ENCODE peak calls at places on chromosomes 4 and X, in five cellular contexts. Z, L, N, G and A are unnamed samples.

GRCh38 chrX:50769389-50770063 is 44.5 kb downstream of the SHROOM4 start:
- DNase-seq in G (peak), N (no peak), L (no peak), Z (no peak), A (no peak)

GRCh38 chr4:38867478-38868054 is at the start of gene FAM114A1:
- DNase-seq in Z (peak), L (no peak), G (peak), N (peak), A (peak)

GRCh38 chr4:31234494-31234893 is 514.3 kb downstream of the PCDH7 start:
- DNase-seq in L (no peak), N (no peak), Z (no peak), G (no peak), A (no peak)

GRCh38 chr4:28269426-28269825 is 1408.8 kb downstream of the STIM2 start:
- DNase-seq in N (no peak), G (no peak), L (no peak), Z (no peak), A (no peak)

GRCh38 chr4:128861856-128862518 is 52.5 kb downstream of the JADE1 start:
- DNase-seq in N (no peak), G (no peak), L (no peak), Z (no peak), A (no peak)

GRCh38 chrX:19805054-19805690 is 82.2 kb downstream of the SH3KBP1 start:
- DNase-seq in G (no peak), Z (no peak), L (no peak), N (no peak), A (no peak)

GRCh38 chr4:94532016-94532789 is 80.5 kb downstream of the PDLIM5 start:
- DNase-seq in L (no peak), G (peak), Z (no peak), N (no peak), A (no peak)

GRCh38 chr4:5780831-5781480 is 70.0 kb downstream of the EVC start:
- DNase-seq in L (no peak), N (no peak), G (no peak), Z (no peak), A (no peak)

GRCh38 chrX:1026263-1027015 is 186.0 kb downstream of the CRLF2 start:
- DNase-seq in L (no peak), N (no peak), G (no peak), Z (no peak), A (no peak)

GRCh38 chrX:76517544-76517943 is 90.0 kb downstream of the MAGEE1 start:
- DNase-seq in L (no peak), Z (no peak), N (no peak), G (no peak), A (no peak)

GRCh38 chrX:22314692-22315091 is 42.0 kb downstream of the CBLL2 start:
- DNase-seq in N (no peak), G (no peak), Z (no peak), L (no peak), A (no peak)

GRCh38 chrX:153864561-153865320 is 21.2 kb downstream of the L1CAM start:
- DNase-seq in L (no peak), G (no peak), Z (no peak), N (no peak), A (no peak)

GRCh38 chrX:40167240-40168182 is 69.8 kb upstream of the BCOR start:
- DNase-seq in Z (peak), N (no peak), G (peak), L (no peak), A (no peak)

GRCh38 chr4:8117278-8117682 is 41.3 kb downstream of the ABLIM2 start:
- DNase-seq in N (peak), Z (peak), L (no peak), G (peak), A (no peak)

GRCh38 chr4:142703694-142704309 is 142.3 kb downstream of the INPP4B start:
- DNase-seq in N (no peak), Z (no peak), G (peak), L (peak), A (no peak)

GRCh38 chrX:109199726-109200125 is 282.2 kb downstream of the GUCY2F start:
- DNase-seq in G (no peak), Z (no peak), N (no peak), L (no peak), A (no peak)

GRCh38 chr4:7638984-7639789 is 204.5 kb upstream of the PSAPL1 start:
- DNase-seq in Z (no peak), L (no peak), G (no peak), N (no peak), A (peak)

GRCh38 chrX:29478336-29479069 is 736.9 kb upstream of the MAGEB2 start:
- DNase-seq in L (no peak), N (peak), G (peak), Z (peak), A (no peak)

GRCh38 chr4:152352645-152353116 is 183.2 kb downstream of the FBXW7 start:
- DNase-seq in Z (peak), L (no peak), N (no peak), G (peak), A (no peak)

GRCh38 chrX:129600981-129601424 is 53.8 kb downstream of the APLN start:
- DNase-seq in N (no peak), Z (peak), G (peak), L (no peak), A (no peak)

GRCh38 chr4:159105761-159106243 is 2.9 kb downstream of the RAPGEF2 start:
- DNase-seq in Z (peak), G (peak), N (no peak), L (no peak), A (no peak)

GRCh38 chrX:905828-906566 is 275.4 kb downstream of the SHOX start:
- DNase-seq in L (no peak), N (no peak), G (no peak), Z (no peak), A (no peak)

GRCh38 chrX:12223650-12224049 is 85.4 kb downstream of the FRMPD4 start:
- DNase-seq in N (no peak), Z (no peak), L (no peak), G (no peak), A (no peak)

GRCh38 chrX:275967-276587 is 5.1 kb upstream of the PLCXD1 start:
- DNase-seq in G (peak), L (no peak), N (peak), Z (peak), A (peak)

GRCh38 chr4:135007400-135007799 is 805.8 kb upstream of the PABPC4L start:
- DNase-seq in L (no peak), Z (no peak), G (no peak), N (no peak), A (no peak)

GRCh38 chr4:22824091-22824490 is 131.4 kb downstream of the GBA3 start:
- DNase-seq in G (no peak), N (no peak), Z (no peak), L (no peak), A (no peak)
- TF ChIP-seq CTCF in G (no peak), N (no peak), Z (no peak), L (no peak), A (no peak)

GRCh38 chrX:28178206-28178605 is 197.0 kb upstream of the DCAF8L1 start:
- DNase-seq in Z (no peak), L (no peak), G (no peak), N (no peak), A (no peak)

GRCh38 chrX:28177202-28177601 is 196.0 kb upstream of the DCAF8L1 start:
- DNase-seq in G (peak), Z (no peak), L (no peak), N (no peak), A (no peak)
- TF ChIP-seq CTCF in G (no peak), Z (peak), L (no peak), N (no peak), A (no peak)

GRCh38 chrX:15384304-15384703 is at the start of gene VEGFD:
- DNase-seq in G (no peak), Z (no peak), N (no peak), L (no peak), A (no peak)

GRCh38 chrX:15376956-15377355 is 7.3 kb downstream of the VEGFD start:
- DNase-seq in Z (no peak), G (no peak), N (no peak), L (no peak), A (no peak)

GRCh38 chrX:15382809-15383208 is 1.4 kb downstream of the VEGFD start:
- DNase-seq in N (no peak), G (no peak), L (no peak), Z (no peak), A (no peak)
- TF ChIP-seq CTCF in N (no peak), G (no peak), L (no peak), Z (peak), A (no peak)

DNA sequence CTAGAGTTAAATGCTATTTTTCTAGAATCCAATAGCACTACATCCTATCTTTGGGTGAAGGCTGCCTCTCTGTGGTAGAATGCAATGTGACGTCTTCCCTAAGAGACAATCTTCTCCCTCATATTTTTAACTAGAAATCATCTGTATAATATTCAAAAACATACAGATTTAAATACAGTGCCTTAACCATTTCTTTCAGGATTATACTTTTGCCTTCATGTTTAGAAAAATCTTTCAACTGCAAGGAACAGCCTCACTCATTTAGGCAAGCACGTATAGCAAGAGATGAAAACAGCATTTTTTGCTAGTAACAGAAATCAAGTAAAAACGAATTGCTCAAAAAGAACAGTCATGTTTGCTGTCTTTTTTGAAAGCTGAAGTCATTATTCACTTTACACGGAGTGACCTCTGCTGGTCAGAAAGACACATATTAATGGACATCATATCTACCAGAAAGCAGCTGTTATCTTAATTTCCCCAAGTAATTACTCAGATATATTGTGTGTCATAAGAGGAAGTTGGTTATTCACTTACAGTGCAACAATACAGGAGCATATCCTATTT is 422.3 kb downstream of the STPG2 start:
- DNase-seq in G (peak), N (no peak), L (no peak), Z (no peak), A (no peak)
- TF ChIP-seq CTCF in G (no peak), N (no peak), L (no peak), Z (peak), A (no peak)

DNA sequence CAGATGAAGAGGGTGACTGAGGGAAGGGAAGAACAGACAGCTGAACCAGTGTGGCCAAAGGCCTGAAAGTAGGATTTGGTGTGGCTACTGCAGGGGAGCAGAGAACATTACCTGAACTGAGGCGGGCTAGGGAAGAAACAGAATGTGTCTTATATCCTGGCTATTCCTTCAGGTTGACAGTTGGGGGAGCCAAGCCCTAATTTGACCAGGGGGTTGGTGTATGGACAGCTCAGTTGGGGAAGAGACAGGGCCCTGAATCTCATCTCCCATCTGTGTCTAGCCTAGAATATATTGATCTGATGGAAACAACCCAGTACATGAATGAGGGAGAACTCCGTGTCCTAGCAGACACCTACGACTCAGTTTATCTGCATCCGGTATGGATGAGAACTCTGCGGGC is 4.2 kb downstream of the HDAC6 start:
- DNase-seq in Z (no peak), L (no peak), G (no peak), N (no peak), A (no peak)
- TF ChIP-seq CTCF in Z (no peak), L (no peak), G (no peak), N (no peak), A (no peak)

GRCh38 chrX:74422576-74423288 is 1.4 kb downstream of the SLC16A2 start:
- DNase-seq in N (peak), L (no peak), Z (peak), G (peak), A (no peak)

GRCh38 chrX:74420194-74421035 is 878 bp upstream of the SLC16A2 start:
- DNase-seq in L (no peak), Z (peak), G (peak), N (peak), A (no peak)

GRCh38 chrX:74419861-74420193 is 1.5 kb upstream of the SLC16A2 start:
- DNase-seq in Z (no peak), N (no peak), G (peak), L (no peak), A (no peak)

GRCh38 chrX:74422029-74422352 is 698 bp downstream of the SLC16A2 start:
- DNase-seq in L (no peak), Z (peak), N (no peak), G (no peak), A (no peak)

DNA sequence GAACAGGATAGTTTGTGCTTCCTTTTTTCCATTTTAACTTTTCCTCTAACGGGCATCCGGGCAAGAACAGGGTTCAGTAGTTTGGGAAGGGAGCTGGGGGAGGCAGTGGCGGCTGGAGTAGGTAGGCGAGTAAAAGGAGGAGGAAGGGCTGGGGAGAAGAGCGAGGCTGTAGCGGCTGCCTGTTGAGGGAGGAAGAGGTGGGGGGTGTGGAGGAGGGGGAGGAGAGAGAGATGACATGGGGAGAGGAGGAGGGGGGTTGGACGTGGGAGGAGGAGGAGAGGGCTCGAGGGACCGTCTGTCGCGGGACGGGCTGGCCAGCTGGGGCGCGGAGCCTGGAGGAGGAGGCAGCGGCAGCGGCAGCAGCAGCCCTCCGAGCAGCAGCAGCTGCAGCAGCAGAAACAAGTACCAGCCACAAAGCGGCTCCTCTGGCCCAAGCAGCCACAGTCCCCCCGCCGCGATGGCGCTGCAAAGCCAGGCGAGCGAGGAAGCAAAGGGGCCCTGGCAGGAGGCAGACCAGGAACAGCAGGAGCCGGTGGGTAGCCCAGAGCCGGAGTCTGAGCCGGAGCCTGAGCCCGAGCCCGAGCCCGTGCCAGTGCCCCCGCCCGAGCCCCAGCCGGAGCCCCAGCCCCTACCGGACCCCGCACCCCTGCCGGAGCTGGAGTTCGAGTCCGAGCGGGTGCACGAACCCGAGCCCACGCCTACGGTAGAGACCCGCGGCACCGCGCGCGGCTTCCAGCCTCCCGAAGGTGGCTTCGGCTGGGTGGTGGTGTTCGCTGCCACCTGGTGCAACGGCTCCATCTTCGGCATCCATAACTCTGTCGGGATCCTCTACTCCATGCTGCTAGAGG is at the start of gene SLC16A2:
- DNase-seq in G (peak), N (peak), L (no peak), Z (peak), A (no peak)
- TF ChIP-seq CTCF in G (no peak), N (no peak), L (no peak), Z (no peak), A (no peak)

DNA sequence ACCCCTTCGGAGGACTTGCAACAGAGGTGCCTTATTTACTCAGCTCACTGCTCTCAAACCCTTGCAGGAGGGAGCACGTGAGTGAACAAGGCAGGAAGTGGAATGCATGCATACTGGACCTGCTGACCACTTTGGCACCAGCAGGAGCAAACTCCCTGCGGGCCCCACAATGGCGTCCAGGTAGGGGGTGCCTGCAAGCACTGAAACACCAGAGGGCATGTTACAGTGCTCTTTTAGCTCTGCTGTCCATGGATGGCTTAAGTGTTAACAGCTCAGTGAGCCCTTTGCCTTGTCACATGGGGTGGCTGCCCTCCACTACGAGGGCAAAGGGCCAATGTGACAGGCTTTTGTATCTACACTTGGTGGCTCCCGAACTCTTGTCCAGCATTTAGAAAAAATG is 199.5 kb upstream of the UGT8 start:
- DNase-seq in L (no peak), Z (peak), G (no peak), N (no peak), A (no peak)
- TF ChIP-seq CTCF in L (no peak), Z (no peak), G (no peak), N (no peak), A (no peak)

DNA sequence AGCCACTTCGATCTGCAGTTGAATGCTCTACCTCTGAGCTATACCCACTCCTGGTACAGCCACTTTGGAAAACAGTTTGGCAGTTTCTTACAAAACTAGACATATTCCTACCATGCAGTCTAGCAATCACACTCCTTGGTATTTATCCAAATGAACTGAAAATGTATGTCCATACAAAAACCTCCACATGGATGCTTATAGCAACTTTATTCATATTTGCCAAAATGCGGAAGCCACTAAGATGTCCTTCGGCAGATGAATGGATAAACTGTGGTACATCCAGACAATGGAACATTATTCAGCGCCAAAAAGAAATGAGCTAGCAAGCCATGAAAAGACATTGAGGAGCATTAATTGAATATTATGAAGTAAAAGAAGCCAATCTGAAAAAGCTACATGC is 45.3 kb downstream of the PCYT1B start:
- DNase-seq in G (no peak), N (no peak), L (no peak), Z (no peak), A (no peak)
- TF ChIP-seq CTCF in G (no peak), N (no peak), L (no peak), Z (no peak), A (no peak)

GRCh38 chr4:42768125-42768748 is 111.3 kb upstream of the ATP8A1 start:
- DNase-seq in N (no peak), Z (no peak), G (peak), L (no peak), A (no peak)
- TF ChIP-seq CTCF in N (no peak), Z (no peak), G (no peak), L (no peak), A (no peak)